ENCODE peak calls at places on chromosomes 12 and 14, in four cellular contexts. One of them, this sample, is unnamed.

GRCh38 chr14:23623962-23624361 is 12.2 kb upstream of the DHRS2 start:
- DNase-seq in aorta: no peak
- DNase-seq in GM23338: no peak
- DNase-seq in ovary: no peak
- DNase-seq in this sample: no peak

GRCh38 chr14:93103392-93104080 is 12.2 kb downstream of the ITPK1 start:
- DNase-seq in aorta: no peak
- DNase-seq in GM23338: no peak
- DNase-seq in ovary: no peak
- DNase-seq in this sample: no peak

GRCh38 chr12:109088818-109089217 is 4.5 kb downstream of the ALKBH2 start:
- DNase-seq in aorta: no peak
- DNase-seq in GM23338: no peak
- DNase-seq in ovary: no peak
- DNase-seq in this sample: no peak

GRCh38 chr14:64232095-64232830 is 61.9 kb downstream of the ESR2 start:
- DNase-seq in aorta: no peak
- DNase-seq in GM23338: no peak
- DNase-seq in ovary: no peak
- DNase-seq in this sample: no peak

GRCh38 chr14:23579739-23580138 is 1.1 kb upstream of the JPH4 start:
- DNase-seq in aorta: no peak
- DNase-seq in GM23338: no peak
- DNase-seq in ovary: no peak
- DNase-seq in this sample: no peak

GRCh38 chr12:80838024-80838658 is 99.6 kb downstream of the LIN7A start:
- DNase-seq in aorta: no peak
- DNase-seq in GM23338: no peak
- DNase-seq in ovary: no peak
- DNase-seq in this sample: no peak

GRCh38 chr12:109592905-109593272 is 19.3 kb downstream of the MVK start:
- DNase-seq in aorta: no peak
- DNase-seq in GM23338: no peak
- DNase-seq in ovary: no peak
- DNase-seq in this sample: no peak

GRCh38 chr14:49427117-49427516 is 159.1 kb downstream of the RPS29 start:
- DNase-seq in aorta: no peak
- DNase-seq in GM23338: no peak
- DNase-seq in ovary: no peak
- DNase-seq in this sample: no peak

GRCh38 chr12:96811083-96811482 is 96.0 kb upstream of the NEDD1 start:
- DNase-seq in aorta: no peak
- DNase-seq in GM23338: no peak
- DNase-seq in ovary: no peak
- DNase-seq in this sample: no peak

GRCh38 chr12:50509009-50509663 is 4.4 kb downstream of the DIP2B start:
- DNase-seq in aorta: no peak
- DNase-seq in GM23338: no peak
- DNase-seq in ovary: no peak
- DNase-seq in this sample: no peak

GRCh38 chr14:75044322-75044721 is 6.9 kb downstream of the MLH3 start:
- DNase-seq in aorta: no peak
- DNase-seq in GM23338: no peak
- DNase-seq in ovary: no peak
- DNase-seq in this sample: no peak

GRCh38 chr12:42213023-42213422 is 25.0 kb downstream of the YAF2 start:
- DNase-seq in aorta: no peak
- DNase-seq in GM23338: no peak
- DNase-seq in ovary: no peak
- DNase-seq in this sample: no peak

GRCh38 chr12:5013206-5013830 is 30.4 kb upstream of the KCNA5 start:
- DNase-seq in aorta: no peak
- DNase-seq in GM23338: no peak
- DNase-seq in ovary: no peak
- DNase-seq in this sample: no peak

GRCh38 chr12:106519587-106519986 is 63.2 kb upstream of the RFX4 start:
- DNase-seq in aorta: no peak
- DNase-seq in GM23338: no peak
- DNase-seq in ovary: no peak
- DNase-seq in this sample: no peak

GRCh38 chr12:68953536-68953935 is 20.6 kb upstream of the CPM start:
- DNase-seq in aorta: no peak
- DNase-seq in GM23338: no peak
- DNase-seq in ovary: no peak
- DNase-seq in this sample: no peak

GRCh38 chr12:66548338-66549049 is 130.4 kb downstream of the GRIP1 start:
- DNase-seq in aorta: no peak
- DNase-seq in GM23338: peak; percentile 34
- DNase-seq in ovary: no peak
- DNase-seq in this sample: no peak

GRCh38 chr14:39015964-39016577 is 87.0 kb downstream of the SEC23A start:
- DNase-seq in aorta: no peak
- DNase-seq in GM23338: no peak
- DNase-seq in ovary: no peak
- DNase-seq in this sample: no peak

GRCh38 chr12:1282670-1283361 is 291.8 kb downstream of the ERC1 start:
- DNase-seq in aorta: no peak
- DNase-seq in GM23338: peak; percentile 14
- DNase-seq in ovary: peak; percentile 51
- DNase-seq in this sample: peak; percentile 86

GRCh38 chr14:62216121-62216520 is 453.9 kb downstream of the SNAPC1 start:
- DNase-seq in aorta: no peak
- DNase-seq in GM23338: no peak
- DNase-seq in ovary: no peak
- DNase-seq in this sample: no peak

GRCh38 chr12:43216490-43216889 is 335.5 kb downstream of the ADAMTS20 start:
- DNase-seq in aorta: no peak
- DNase-seq in GM23338: no peak
- DNase-seq in ovary: no peak
- DNase-seq in this sample: no peak

GRCh38 chr12:96906849-96907664 is at the start of gene NEDD1:
- DNase-seq in aorta: peak; percentile 96
- DNase-seq in GM23338: peak; percentile 91
- DNase-seq in ovary: peak; percentile 90
- DNase-seq in this sample: peak; percentile 91

GRCh38 chr12:116551151-116551550 is 8.0 kb upstream of the MAP1LC3B2 start:
- DNase-seq in aorta: no peak
- DNase-seq in GM23338: no peak
- DNase-seq in ovary: no peak
- DNase-seq in this sample: no peak

GRCh38 chr12:99282670-99283069 is 364.9 kb upstream of the GARIN6 start:
- DNase-seq in aorta: no peak
- DNase-seq in GM23338: no peak
- DNase-seq in ovary: no peak
- DNase-seq in this sample: no peak

GRCh38 chr12:29023436-29024076 is 125.5 kb upstream of the FAR2 start:
- DNase-seq in aorta: no peak
- DNase-seq in GM23338: peak; percentile 2
- DNase-seq in ovary: no peak
- DNase-seq in this sample: no peak

GRCh38 chr14:41604793-41605534 is 1.7 kb upstream of the LRFN5 start:
- DNase-seq in aorta: peak; percentile 81
- DNase-seq in GM23338: peak; percentile 93
- DNase-seq in ovary: no peak
- DNase-seq in this sample: peak; percentile 73

GRCh38 chr14:76755610-76756390 is 5.5 kb upstream of the VASH1 start:
- DNase-seq in aorta: no peak
- DNase-seq in GM23338: no peak
- DNase-seq in ovary: no peak
- DNase-seq in this sample: no peak

GRCh38 chr12:96041181-96041580 is 5.8 kb upstream of the LTA4H start:
- DNase-seq in aorta: no peak
- DNase-seq in GM23338: no peak
- DNase-seq in ovary: no peak
- DNase-seq in this sample: no peak

GRCh38 chr14:97624985-97625384 is 827.8 kb downstream of the VRK1 start:
- DNase-seq in aorta: no peak
- DNase-seq in GM23338: no peak
- DNase-seq in ovary: no peak
- DNase-seq in this sample: no peak

GRCh38 chr12:88578821-88579518 is 1.3 kb downstream of the KITLG start:
- DNase-seq in aorta: no peak
- DNase-seq in GM23338: peak; percentile 77
- DNase-seq in ovary: no peak
- DNase-seq in this sample: peak; percentile 42

GRCh38 chr14:86639146-86639545 is 1109.2 kb downstream of the FLRT2 start:
- DNase-seq in aorta: no peak
- DNase-seq in GM23338: no peak
- DNase-seq in ovary: no peak
- DNase-seq in this sample: no peak

GRCh38 chr12:20314325-20314724 is 54.0 kb upstream of the PDE3A start:
- DNase-seq in aorta: no peak
- DNase-seq in GM23338: peak; percentile 13
- DNase-seq in ovary: no peak
- DNase-seq in this sample: no peak

GRCh38 chr14:91173221-91173670 is 59.4 kb downstream of the DGLUCY start:
- DNase-seq in aorta: peak; percentile 93
- DNase-seq in GM23338: peak; percentile 90
- DNase-seq in ovary: peak; percentile 93
- DNase-seq in this sample: peak; percentile 93

GRCh38 chr14:57847096-57847495 is 18.8 kb downstream of the SLC35F4 start:
- DNase-seq in aorta: no peak
- DNase-seq in GM23338: no peak
- DNase-seq in ovary: no peak
- DNase-seq in this sample: no peak

GRCh38 chr12:68633614-68634558 is 23.2 kb downstream of the RAP1B start:
- DNase-seq in aorta: no peak
- DNase-seq in GM23338: no peak
- DNase-seq in ovary: no peak
- DNase-seq in this sample: no peak

GRCh38 chr12:19198272-19198671 is 68.7 kb downstream of the PLEKHA5 start:
- DNase-seq in aorta: no peak
- DNase-seq in GM23338: no peak
- DNase-seq in ovary: no peak
- DNase-seq in this sample: no peak

GRCh38 chr12:75658826-75659823 is 147.7 kb upstream of the KRR1 start:
- DNase-seq in aorta: no peak
- DNase-seq in GM23338: no peak
- DNase-seq in ovary: no peak
- DNase-seq in this sample: no peak

GRCh38 chr12:75656210-75656609 is 144.8 kb upstream of the KRR1 start:
- DNase-seq in aorta: no peak
- DNase-seq in GM23338: no peak
- DNase-seq in ovary: no peak
- DNase-seq in this sample: no peak

GRCh38 chr12:75658286-75658685 is 146.9 kb upstream of the KRR1 start:
- DNase-seq in aorta: no peak
- DNase-seq in GM23338: no peak
- DNase-seq in ovary: no peak
- DNase-seq in this sample: no peak

GRCh38 chr12:75656650-75657049 is 145.2 kb upstream of the KRR1 start:
- DNase-seq in aorta: no peak
- DNase-seq in GM23338: no peak
- DNase-seq in ovary: no peak
- DNase-seq in this sample: no peak

GRCh38 chr12:75657866-75658265 is 146.5 kb upstream of the KRR1 start:
- DNase-seq in aorta: no peak
- DNase-seq in GM23338: no peak
- DNase-seq in ovary: no peak
- DNase-seq in this sample: no peak
- H3K27ac ChIP-seq in aorta: no peak overlapping the region
- H3K27ac ChIP-seq in GM23338: no peak overlapping the region
- H3K27ac ChIP-seq in ovary: no peak overlapping the region
- H3K27ac ChIP-seq in this sample: no peak overlapping the region

GRCh38 chr14:89485264-89485663 is 68.2 kb upstream of the FOXN3 start:
- DNase-seq in aorta: no peak
- DNase-seq in GM23338: no peak
- DNase-seq in ovary: no peak
- DNase-seq in this sample: no peak
- H3K27ac ChIP-seq in aorta: no peak overlapping the region
- H3K27ac ChIP-seq in GM23338: no peak overlapping the region
- H3K27ac ChIP-seq in ovary: no peak overlapping the region
- H3K27ac ChIP-seq in this sample: no peak overlapping the region

GRCh38 chr12:124557518-124558223 is 9.7 kb downstream of the NCOR2 start:
- DNase-seq in aorta: no peak
- DNase-seq in GM23338: peak; percentile 68
- DNase-seq in ovary: no peak
- DNase-seq in this sample: no peak

GRCh38 chr12:124558298-124558697 is 9.1 kb downstream of the NCOR2 start:
- DNase-seq in aorta: peak; percentile 55
- DNase-seq in GM23338: no peak
- DNase-seq in ovary: no peak
- DNase-seq in this sample: no peak

GRCh38 chr12:124555168-124555928 is 12.1 kb downstream of the NCOR2 start:
- DNase-seq in aorta: peak; percentile 69
- DNase-seq in GM23338: no peak
- DNase-seq in ovary: no peak
- DNase-seq in this sample: no peak

GRCh38 chr12:124556067-124556466 is 11.3 kb downstream of the NCOR2 start:
- DNase-seq in aorta: no peak
- DNase-seq in GM23338: no peak
- DNase-seq in ovary: no peak
- DNase-seq in this sample: no peak

GRCh38 chr12:124556896-124557501 is 10.4 kb downstream of the NCOR2 start:
- DNase-seq in aorta: no peak
- DNase-seq in GM23338: no peak
- DNase-seq in ovary: peak; percentile 57
- DNase-seq in this sample: peak; percentile 85
- H3K27ac ChIP-seq in aorta: no peak overlapping the region
- H3K27ac ChIP-seq in GM23338: peak overlapping the region; percentile 66
- H3K27ac ChIP-seq in ovary: peak overlapping the region; percentile 16
- H3K27ac ChIP-seq in this sample: peak overlapping the region; percentile 45

GRCh38 chr12:14904854-14905253 is 19.2 kb upstream of the MGP start:
- DNase-seq in aorta: no peak
- DNase-seq in GM23338: no peak
- DNase-seq in ovary: no peak
- DNase-seq in this sample: no peak
- H3K27ac ChIP-seq in aorta: no peak overlapping the region
- H3K27ac ChIP-seq in GM23338: no peak overlapping the region
- H3K27ac ChIP-seq in ovary: no peak overlapping the region
- H3K27ac ChIP-seq in this sample: peak overlapping the region; percentile 50

GRCh38 chr12:132489078-132489601 is 811 bp upstream of the FBRSL1 start:
- DNase-seq in aorta: no peak
- DNase-seq in GM23338: no peak
- DNase-seq in ovary: peak; percentile 68
- DNase-seq in this sample: no peak
- H3K27ac ChIP-seq in aorta: no peak overlapping the region
- H3K27ac ChIP-seq in GM23338: no peak overlapping the region
- H3K27ac ChIP-seq in ovary: no peak overlapping the region
- H3K27ac ChIP-seq in this sample: peak overlapping the region; percentile 72

GRCh38 chr12:130198663-130199060 is 36.4 kb downstream of the FZD10 start:
- DNase-seq in aorta: peak; percentile 33
- DNase-seq in GM23338: no peak
- DNase-seq in ovary: no peak
- DNase-seq in this sample: no peak
- H3K27ac ChIP-seq in aorta: no peak overlapping the region
- H3K27ac ChIP-seq in GM23338: no peak overlapping the region
- H3K27ac ChIP-seq in ovary: no peak overlapping the region
- H3K27ac ChIP-seq in this sample: no peak overlapping the region

GRCh38 chr14:52124791-52125661 is 56.2 kb upstream of the NID2 start:
- DNase-seq in aorta: no peak
- DNase-seq in GM23338: peak; percentile 55
- DNase-seq in ovary: no peak
- DNase-seq in this sample: no peak
- H3K27ac ChIP-seq in aorta: no peak overlapping the region
- H3K27ac ChIP-seq in GM23338: peak overlapping the region; percentile 34
- H3K27ac ChIP-seq in ovary: no peak overlapping the region
- H3K27ac ChIP-seq in this sample: no peak overlapping the region

GRCh38 chr12:40222247-40222646 is 2.5 kb upstream of the LRRK2 start:
- DNase-seq in aorta: no peak
- DNase-seq in GM23338: no peak
- DNase-seq in ovary: no peak
- DNase-seq in this sample: no peak
- H3K27ac ChIP-seq in aorta: no peak overlapping the region
- H3K27ac ChIP-seq in GM23338: no peak overlapping the region
- H3K27ac ChIP-seq in ovary: no peak overlapping the region
- H3K27ac ChIP-seq in this sample: no peak overlapping the region